ENCODE peak calls at places on chromosome 2, in four cellular contexts. O, B, R and S are unnamed samples.

GRCh38 chr2:187912956-187913355 is 358.7 kb upstream of the TFPI start:
- DNase-seq in O (no peak), B (no peak), R (no peak), S (no peak)

GRCh38 chr2:239198221-239198620 is 202.6 kb downstream of the HDAC4 start:
- DNase-seq in O (no peak), B (no peak), R (no peak), S (no peak)

GRCh38 chr2:138223321-138223720 is 259.0 kb downstream of the HNMT start:
- DNase-seq in O (peak; percentile 22), B (no peak), R (no peak), S (peak; percentile 14)

GRCh38 chr2:64807417-64807816 is 153.7 kb upstream of the SERTAD2 start:
- DNase-seq in O (peak; percentile 100), B (no peak), R (peak; percentile 100), S (peak; percentile 91)

GRCh38 chr2:79171348-79171958 is 11.9 kb upstream of the REG3A start:
- DNase-seq in O (no peak), B (no peak), R (no peak), S (no peak)

GRCh38 chr2:43818761-43819160 is 19.9 kb downstream of the ABCG5 start:
- DNase-seq in O (peak; percentile 47), B (no peak), R (peak; percentile 74), S (peak; percentile 75)

GRCh38 chr2:241545523-241546473 is 12.7 kb upstream of the BOK start:
- DNase-seq in O (no peak), B (no peak), R (peak; percentile 31), S (no peak)

GRCh38 chr2:217011576-217011975 is 151.7 kb upstream of the TNP1 start:
- DNase-seq in O (no peak), B (no peak), R (no peak), S (no peak)

GRCh38 chr2:230319211-230319862 is 7.7 kb upstream of the SP140L start:
- DNase-seq in O (no peak), B (no peak), R (no peak), S (no peak)

GRCh38 chr2:194383404-194383803 is 1273.6 kb upstream of the SLC39A10 start:
- DNase-seq in O (no peak), B (no peak), R (no peak), S (peak; percentile 0)

GRCh38 chr2:222878877-222879601 is 18.2 kb downstream of the ACSL3 start:
- DNase-seq in O (peak; percentile 65), B (no peak), R (peak; percentile 84), S (peak; percentile 72)

GRCh38 chr2:86468162-86469033 is 27.2 kb downstream of the KDM3A start:
- DNase-seq in O (no peak), B (no peak), R (no peak), S (no peak)

GRCh38 chr2:134558208-134558890 is 160.5 kb downstream of the TMEM163 start:
- DNase-seq in O (no peak), B (no peak), R (no peak), S (no peak)

GRCh38 chr2:128580988-128581848 is 262.6 kb upstream of the HS6ST1 start:
- DNase-seq in O (no peak), B (no peak), R (no peak), S (no peak)

GRCh38 chr2:173401716-173402326 is 47.1 kb downstream of the CDCA7 start:
- DNase-seq in O (no peak), B (no peak), R (peak; percentile 8), S (peak; percentile 25)

GRCh38 chr2:45813003-45813601 is 161.6 kb downstream of the PRKCE start:
- DNase-seq in O (peak; percentile 72), B (peak; percentile 32), R (peak; percentile 64), S (no peak)

GRCh38 chr2:113705982-113706523 is 50.4 kb downstream of the SLC35F5 start:
- DNase-seq in O (no peak), B (no peak), R (no peak), S (no peak)

GRCh38 chr2:96407041-96407918 is 71.7 kb downstream of the NCAPH start:
- DNase-seq in O (peak; percentile 61), B (peak; percentile 41), R (peak; percentile 79), S (peak; percentile 90)

GRCh38 chr2:164622338-164623106 is 1.2 kb upstream of the GRB14 start:
- DNase-seq in O (no peak), B (no peak), R (no peak), S (no peak)

GRCh38 chr2:159172403-159172802 is 114.1 kb downstream of the WDSUB1 start:
- DNase-seq in O (no peak), B (no peak), R (no peak), S (no peak)

GRCh38 chr2:99066602-99067001 is 74.9 kb upstream of the C2orf15 start:
- DNase-seq in O (peak; percentile 41), B (no peak), R (peak; percentile 61), S (peak; percentile 80)

GRCh38 chr2:143841935-143842334 is 678.0 kb downstream of the ZEB2 start:
- DNase-seq in O (no peak), B (no peak), R (peak; percentile 29), S (peak; percentile 56)
- TF ChIP-seq CTCF in O (no peak), B (no peak), R (peak; percentile 20), S (peak; percentile 51)

GRCh38 chr2:1728821-1729220 is 15.5 kb downstream of the PXDN start:
- DNase-seq in O (no peak), B (peak; percentile 18), R (peak; percentile 62), S (peak; percentile 79)

GRCh38 chr2:1729264-1729663 is 15.1 kb downstream of the PXDN start:
- DNase-seq in O (no peak), B (no peak), R (no peak), S (no peak)

GRCh38 chr2:1731512-1731962 is 12.8 kb downstream of the PXDN start:
- DNase-seq in O (peak; percentile 97), B (peak; percentile 17), R (peak; percentile 86), S (peak; percentile 81)

GRCh38 chr2:1731963-1732768 is 12.1 kb downstream of the PXDN start:
- DNase-seq in O (peak; percentile 91), B (peak; percentile 26), R (peak; percentile 92), S (peak; percentile 92)

DNA sequence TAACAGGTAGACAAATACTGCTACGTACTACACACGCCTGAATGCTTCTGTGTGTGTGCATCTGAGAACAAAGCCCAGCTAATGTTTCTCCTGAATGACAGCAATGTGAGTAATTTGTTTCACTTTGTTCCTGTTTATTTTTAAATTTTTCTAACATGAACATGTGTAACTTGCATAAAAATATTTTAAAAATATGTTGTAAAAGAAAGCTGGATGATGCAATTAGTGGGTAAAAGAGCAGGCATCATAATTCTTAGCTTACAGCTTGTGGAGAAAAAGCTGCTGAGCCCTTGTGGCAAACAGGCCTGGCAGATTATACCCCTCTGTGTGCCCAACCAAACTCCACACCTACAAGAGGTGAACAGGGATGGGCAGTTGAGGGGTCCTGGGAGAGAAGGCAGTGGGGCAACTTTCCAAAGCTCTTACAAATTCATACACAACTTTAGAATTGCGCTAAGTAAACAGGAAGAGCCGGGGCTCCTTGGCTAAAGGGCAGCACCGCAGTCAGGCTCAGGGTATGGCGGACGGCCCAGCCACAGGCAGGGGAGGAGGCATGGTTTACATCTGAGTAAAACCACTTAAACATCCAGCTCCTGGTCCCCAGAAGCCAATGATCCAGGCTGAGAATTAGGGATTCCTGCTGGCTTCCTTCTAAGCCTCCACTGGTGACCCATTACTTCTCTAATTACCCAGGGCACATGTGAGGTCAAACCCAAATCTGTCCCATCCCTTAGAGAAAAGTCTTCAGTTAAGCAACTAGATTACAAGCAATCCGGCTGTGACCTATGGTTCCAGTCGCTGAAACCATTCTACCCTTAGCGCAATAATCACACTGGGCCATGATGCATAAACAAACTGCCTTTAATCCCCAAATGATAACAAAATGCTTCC is 14.0 kb downstream of the PXDN start:
- DNase-seq in O (peak; percentile 90), B (peak; percentile 18), R (peak; percentile 89), S (peak; percentile 87)
- H3K4me3 ChIP-seq in O (peak overlapping the region; percentile 34), B (peak overlapping the region; percentile 25), R (no peak overlapping the region), S (peak overlapping the region; percentile 8)

GRCh38 chr2:156380117-156380645 is 47.7 kb upstream of the NR4A2 start:
- DNase-seq in O (peak; percentile 34), B (no peak), R (no peak), S (peak; percentile 23)

GRCh38 chr2:156379714-156380113 is 47.2 kb upstream of the NR4A2 start:
- DNase-seq in O (no peak), B (no peak), R (no peak), S (no peak)

GRCh38 chr2:156383798-156384197 is 51.3 kb upstream of the NR4A2 start:
- DNase-seq in O (no peak), B (no peak), R (no peak), S (no peak)

GRCh38 chr2:156379069-156379468 is 46.5 kb upstream of the NR4A2 start:
- DNase-seq in O (no peak), B (no peak), R (no peak), S (no peak)
- TF ChIP-seq CTCF in O (no peak), B (no peak), R (no peak), S (no peak)

GRCh38 chr2:234970467-234970866 is 18.6 kb downstream of the SH3BP4 start:
- DNase-seq in O (peak; percentile 88), B (no peak), R (peak; percentile 53), S (peak; percentile 67)
- H3K4me3 ChIP-seq in O (peak overlapping the region; percentile 37), B (no peak overlapping the region), R (no peak overlapping the region), S (no peak overlapping the region)